ENCODE peak calls at places on chromosomes 16 and 17, in ten cellular contexts. A is osteoblast; Y is dorsolateral prefrontal cortex; R is brain microvascular endothelial cell; T is left ventricle myocardium inferior; W is cardiac muscle cell; X is naive thymus-derived CD4-positive, alpha-beta T cell; I is GM23248; C is heart left ventricle; F is CD4-positive, alpha-beta memory T cell. O is an unnamed sample.

GRCh38 chr17:77437017-77437416 is 296.2 kb downstream of the SEC14L1 start:
- DNase-seq in C (peak), I (peak), F (no peak), A (no peak), W (no peak), X (no peak), Y (no peak), R (peak), T (peak), O (no peak)

GRCh38 chr17:77420804-77421634 is 280.2 kb downstream of the SEC14L1 start:
- DNase-seq in T (no peak), Y (no peak), A (peak), I (peak), C (peak), W (peak), X (no peak), R (peak), F (peak), O (no peak)

GRCh38 chr16:89599451-89599858 is 14.0 kb upstream of the DPEP1 start:
- DNase-seq in W (peak), T (no peak), R (no peak), F (no peak), X (no peak), A (no peak), I (peak), C (no peak), Y (no peak), O (no peak)

GRCh38 chr17:44979426-44980273 is 11.5 kb upstream of the C1QL1 start:
- DNase-seq in Y (no peak), A (no peak), I (no peak), F (no peak), T (peak), W (peak), C (no peak), R (no peak), X (no peak), O (no peak)

GRCh38 chr16:75789237-75789636 is 62.9 kb upstream of the CPHXL start:
- DNase-seq in R (peak), W (peak), X (no peak), I (peak), C (no peak), F (peak), Y (no peak), T (no peak), A (peak), O (no peak)

GRCh38 chr16:450800-451512 is 25.5 kb downstream of the RAB11FIP3 start:
- DNase-seq in W (no peak), T (no peak), C (no peak), I (no peak), R (no peak), X (no peak), F (no peak), Y (no peak), A (peak), O (no peak)

GRCh38 chr16:25691519-25692091 is at the start of gene HS3ST4:
- DNase-seq in R (no peak), T (no peak), F (no peak), W (peak), X (no peak), I (peak), A (no peak), Y (no peak), C (no peak), O (no peak)

GRCh38 chr17:50051082-50051576 is 4.8 kb upstream of the ITGA3 start:
- DNase-seq in W (no peak), A (peak), X (peak), T (no peak), R (peak), Y (no peak), F (no peak), C (no peak), I (peak), O (no peak)

DNA sequence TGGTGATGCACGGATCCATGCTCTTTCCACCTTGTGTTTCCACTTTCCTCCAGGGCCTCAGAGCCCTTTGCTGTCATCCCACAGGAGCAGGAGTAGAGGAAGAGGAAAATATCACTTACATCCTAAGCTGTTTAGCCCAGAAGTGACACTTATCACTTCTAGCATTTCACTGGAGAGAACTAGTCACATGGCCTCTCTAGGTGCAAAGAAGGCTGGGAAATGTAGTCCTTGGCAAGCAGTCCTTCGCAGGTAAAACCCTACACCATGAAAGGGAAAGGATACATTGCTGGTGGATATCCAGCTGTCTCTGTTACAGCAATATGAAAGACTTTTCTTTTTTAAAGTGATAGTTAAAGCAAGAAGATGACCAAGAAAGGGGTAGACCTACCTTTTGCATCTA is 185.9 kb downstream of the RGS9 start:
- DNase-seq in I (no peak), A (no peak), R (no peak), C (no peak), X (no peak), T (no peak), F (no peak), Y (no peak), W (no peak), O (no peak)
- H3K4me3 ChIP-seq in I (no peak), A (no peak), R (no peak), C (no peak), X (no peak), T (no peak), F (no peak), Y (no peak), W (no peak), O (no peak)

DNA sequence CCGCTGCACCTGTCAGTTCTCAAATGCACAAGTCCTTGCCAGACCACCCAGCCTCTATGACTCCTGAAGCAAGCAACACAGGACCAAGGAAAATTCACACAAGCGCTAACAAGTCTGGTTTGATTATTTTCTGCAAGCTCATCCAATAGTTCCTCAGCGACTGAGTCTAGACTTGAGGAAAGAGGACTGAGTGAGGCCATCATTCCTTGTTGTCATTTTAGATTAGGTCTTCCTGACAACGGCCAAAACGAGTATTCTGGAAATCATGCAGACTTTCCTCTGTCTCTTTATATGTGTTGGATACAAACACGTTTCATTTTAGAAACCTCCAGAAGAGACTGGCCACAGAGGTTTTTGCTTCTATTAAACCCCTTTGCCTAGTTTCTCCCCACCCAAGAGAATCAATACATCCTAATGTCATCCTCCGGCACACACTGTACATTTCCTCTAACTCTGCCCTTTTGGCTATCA is 561 bp downstream of the CCDC47 start:
- DNase-seq in I (peak), C (no peak), T (no peak), X (no peak), R (no peak), F (peak), W (peak), Y (no peak), A (peak), O (no peak)
- H3K27ac ChIP-seq in I (peak), C (peak), T (peak), X (peak), R (peak), F (peak), W (peak), Y (peak), A (peak), O (peak)

DNA sequence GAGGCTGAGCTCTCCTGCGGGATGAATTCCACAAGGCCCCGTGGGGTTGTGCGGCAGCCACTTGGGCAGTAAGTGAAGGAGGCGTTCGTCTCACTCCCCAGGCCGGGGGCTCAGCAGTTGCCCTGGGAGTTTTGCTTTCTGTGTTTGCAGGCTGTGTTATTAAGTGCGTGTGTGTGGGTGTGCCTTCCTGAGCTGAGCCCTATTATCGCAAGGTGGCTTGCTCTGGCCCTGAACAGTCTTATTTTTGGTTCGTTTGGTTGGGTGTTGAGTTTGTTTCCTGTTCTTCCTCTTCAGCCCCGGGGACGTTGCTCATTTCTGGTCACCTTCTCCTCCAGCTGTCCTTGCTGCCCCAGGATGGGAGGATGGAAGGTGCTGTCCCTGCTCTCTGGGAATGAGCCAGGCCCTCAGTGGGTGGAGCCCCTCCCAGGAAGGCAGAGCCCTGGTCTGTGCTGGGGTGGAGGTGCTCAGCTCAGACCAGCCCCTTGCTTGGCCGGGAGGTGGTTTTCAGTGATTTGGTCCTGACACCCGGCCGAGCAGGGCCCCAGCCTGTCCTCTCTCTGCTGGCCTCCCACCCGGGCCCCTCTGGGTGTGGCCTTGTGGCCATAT is 28.6 kb downstream of the BAIAP2 start:
- DNase-seq in I (no peak), F (no peak), A (no peak), Y (no peak), R (no peak), T (no peak), W (no peak), X (no peak), C (no peak), O (no peak)
- H3K4me3 ChIP-seq in I (no peak), F (no peak), A (no peak), Y (no peak), R (no peak), T (no peak), W (no peak), X (no peak), C (no peak), O (no peak)

GRCh38 chr17:16363749-16364536 is 10.7 kb upstream of the CENPV start:
- DNase-seq in R (peak), Y (peak), X (peak), W (peak), T (peak), F (peak), C (peak), A (peak), I (peak), O (peak)
- H3K27ac ChIP-seq in R (no peak), Y (peak), X (no peak), W (no peak), T (no peak), F (no peak), C (no peak), A (no peak), I (no peak), O (peak)